ENCODE peak calls at places on chromosomes 16 and 17, in seven cellular contexts. S is Peyer's patch, B is GM12865, G is astrocyte of the spinal cord, C is cardiac muscle cell, Z is AG04449, O is lung. L is an unnamed sample.

GRCh38 chr16:67441289-67441753 is 10.4 kb downstream of the HSD11B2 start:
- DNase-seq in G (no peak), Z (no peak), O (peak), C (no peak), S (no peak), B (no peak), L (no peak)

GRCh38 chr17:76544123-76544915 is 4.5 kb downstream of the PRCD start:
- DNase-seq in S (no peak), O (no peak), C (no peak), G (no peak), Z (no peak), B (no peak), L (no peak)

GRCh38 chr16:11896776-11897175 is 19.0 kb downstream of the GSPT1 start:
- DNase-seq in Z (peak), C (peak), B (no peak), O (no peak), S (no peak), G (peak), L (peak)

GRCh38 chr17:18015603-18016002 is 23.4 kb downstream of the ATPAF2 start:
- DNase-seq in S (no peak), G (no peak), O (no peak), B (no peak), C (no peak), Z (no peak), L (no peak)

GRCh38 chr16:2767140-2767731 is 9.8 kb downstream of the ELOB start:
- DNase-seq in S (no peak), O (no peak), C (no peak), B (no peak), G (no peak), Z (no peak), L (peak)

GRCh38 chr17:34613064-34614019 is 34.0 kb downstream of the TMEM132E start:
- DNase-seq in G (no peak), O (no peak), B (no peak), S (no peak), C (peak), Z (no peak), L (no peak)

GRCh38 chr16:19179890-19180490 is 11.9 kb downstream of the SYT17 start:
- DNase-seq in O (peak), B (peak), G (peak), S (peak), Z (no peak), C (peak), L (peak)

GRCh38 chr16:68072038-68072695 is 13.0 kb upstream of the NFATC3 start:
- DNase-seq in O (no peak), B (no peak), S (no peak), C (no peak), Z (peak), G (peak), L (peak)

GRCh38 chr16:66996324-66996982 is 8.1 kb downstream of the CES4A start:
- DNase-seq in O (peak), G (peak), B (no peak), C (peak), Z (peak), S (no peak), L (peak)

GRCh38 chr16:75550211-75550662 is 5.8 kb downstream of the TMEM231 start:
- DNase-seq in Z (no peak), G (peak), O (peak), S (no peak), B (peak), C (peak), L (peak)

GRCh38 chr16:4361033-4361943 is 10.2 kb upstream of the PAM16 start:
- DNase-seq in O (no peak), S (no peak), G (no peak), Z (no peak), C (no peak), B (no peak), L (no peak)

GRCh38 chr17:78667091-78667490 is 89.9 kb upstream of the DNAH17 start:
- DNase-seq in S (no peak), B (no peak), G (no peak), C (no peak), Z (no peak), O (no peak), L (no peak)

GRCh38 chr16:28321700-28322411 is 29.5 kb downstream of the SBK1 start:
- DNase-seq in G (peak), B (peak), O (no peak), S (peak), C (peak), Z (no peak), L (peak)

GRCh38 chr16:1181715-1182671 is 29.1 kb downstream of the CACNA1H start:
- DNase-seq in C (peak), Z (peak), S (peak), G (peak), B (no peak), O (peak), L (peak)

GRCh38 chr17:7260601-7261376 is 1.5 kb downstream of the CLDN7 start:
- DNase-seq in Z (no peak), O (peak), S (peak), B (peak), G (no peak), C (no peak), L (no peak)

GRCh38 chr17:55249861-55250260 is 14.9 kb upstream of the HLF start:
- DNase-seq in B (no peak), S (no peak), Z (no peak), C (no peak), G (no peak), O (no peak), L (no peak)

GRCh38 chr16:29820730-29821662 is 734 bp downstream of the MVP start:
- DNase-seq in O (peak), S (peak), C (no peak), Z (no peak), B (peak), G (no peak), L (no peak)

GRCh38 chr17:13283606-13284005 is 265.8 kb upstream of the ELAC2 start:
- DNase-seq in S (no peak), G (no peak), Z (no peak), C (no peak), B (no peak), O (no peak), L (no peak)

GRCh38 chr17:49822829-49823228 is 25.0 kb downstream of the TAC4 start:
- DNase-seq in Z (no peak), G (no peak), O (no peak), C (peak), S (no peak), B (no peak), L (peak)

GRCh38 chr17:28747801-28748750 is 4.3 kb downstream of the TRAF4 start:
- DNase-seq in S (no peak), G (no peak), B (no peak), C (no peak), O (no peak), Z (no peak), L (no peak)
- H3K4me3 ChIP-seq in S (peak), G (no peak), B (no peak), C (no peak), O (no peak), Z (no peak), L (no peak)

DNA sequence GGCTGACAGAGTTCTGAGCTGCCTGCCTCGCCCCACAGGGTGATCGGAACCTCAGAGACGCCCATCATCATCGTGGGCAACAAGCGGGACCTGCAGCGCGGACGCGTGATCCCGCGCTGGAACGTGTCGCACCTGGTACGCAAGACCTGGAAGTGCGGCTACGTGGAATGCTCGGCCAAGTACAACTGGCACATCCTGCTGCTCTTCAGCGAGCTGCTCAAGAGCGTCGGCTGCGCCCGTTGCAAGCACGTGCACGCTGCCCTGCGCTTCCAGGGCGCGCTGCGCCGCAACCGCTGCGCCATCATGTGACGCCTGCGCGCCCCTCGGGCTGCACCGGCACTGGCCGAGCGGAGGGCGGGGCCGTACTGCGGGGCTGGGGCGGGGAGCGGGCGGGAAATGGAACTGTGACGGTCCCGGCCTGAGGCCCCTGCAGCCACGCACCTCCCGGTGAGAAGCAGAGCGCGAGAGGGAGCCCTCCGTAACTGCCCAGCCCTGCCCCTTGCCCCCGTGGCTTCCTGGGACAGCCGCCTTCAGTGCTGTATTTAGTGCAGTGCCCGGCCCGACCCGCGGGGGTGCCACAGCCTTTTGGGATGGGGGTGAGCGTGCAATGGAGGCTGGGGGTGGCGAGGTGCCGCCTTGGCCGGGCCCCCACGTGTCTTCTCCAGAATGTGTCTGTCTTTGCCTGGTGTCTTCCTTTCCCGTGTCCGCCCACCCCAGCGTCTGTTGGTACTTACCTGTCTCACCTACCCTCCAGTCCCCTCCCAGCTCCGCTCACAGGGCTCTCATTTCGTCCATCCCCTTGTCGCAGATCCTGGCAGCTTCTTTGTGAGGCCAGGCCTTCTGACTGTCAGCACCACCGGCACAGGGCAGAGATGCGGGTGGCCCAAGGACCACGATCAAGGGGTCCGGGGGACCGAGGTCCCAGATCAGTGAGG is 9.8 kb downstream of the RASL10B start:
- DNase-seq in B (no peak), Z (no peak), S (no peak), O (no peak), G (no peak), C (peak), L (no peak)
- TF ChIP-seq CTCF in B (no peak), Z (no peak), S (no peak), O (no peak), G (no peak), C (no peak), L (no peak)

GRCh38 chr17:47652570-47652969 is 2.9 kb downstream of the KPNB1 start:
- DNase-seq in C (peak), S (no peak), G (no peak), Z (no peak), B (no peak), O (no peak), L (peak)

GRCh38 chr17:47649153-47649971 is at the start of gene KPNB1:
- DNase-seq in C (peak), G (peak), O (peak), S (peak), Z (peak), B (peak), L (peak)

GRCh38 chr17:47649972-47650524 is 329 bp downstream of the KPNB1 start:
- DNase-seq in O (no peak), Z (no peak), G (peak), B (peak), C (no peak), S (peak), L (no peak)

GRCh38 chr17:47651704-47652103 is 2.0 kb downstream of the KPNB1 start:
- DNase-seq in G (no peak), C (no peak), O (no peak), S (no peak), B (no peak), Z (no peak), L (no peak)

GRCh38 chr17:47650525-47651522 is 1.1 kb downstream of the KPNB1 start:
- DNase-seq in G (peak), S (peak), B (peak), C (peak), Z (peak), O (peak), L (peak)
- H3K4me3 ChIP-seq in G (peak), S (peak), B (peak), C (peak), Z (peak), O (peak), L (peak)

GRCh38 chr16:54930034-54930938 is at the start of gene IRX5:
- DNase-seq in S (peak), Z (peak), O (peak), B (peak), G (peak), C (peak), L (peak)
- TF ChIP-seq CTCF in S (no peak), Z (peak), O (no peak), B (no peak), G (no peak), C (peak), L (no peak)

GRCh38 chr17:75345514-75346167 is 56.4 kb upstream of the SLC25A19 start:
- DNase-seq in S (peak), C (no peak), Z (no peak), G (no peak), B (peak), O (no peak), L (no peak)
- H3K4me3 ChIP-seq in S (no peak), C (no peak), Z (no peak), G (no peak), B (peak), O (no peak), L (no peak)

GRCh38 chr17:4919511-4920047 is 12.5 kb upstream of the GP1BA start:
- DNase-seq in C (no peak), O (no peak), G (no peak), B (no peak), Z (no peak), S (no peak), L (no peak)

GRCh38 chr17:4920351-4921048 is 11.6 kb upstream of the GP1BA start:
- DNase-seq in O (no peak), C (peak), G (no peak), S (no peak), B (no peak), Z (no peak), L (peak)

DNA sequence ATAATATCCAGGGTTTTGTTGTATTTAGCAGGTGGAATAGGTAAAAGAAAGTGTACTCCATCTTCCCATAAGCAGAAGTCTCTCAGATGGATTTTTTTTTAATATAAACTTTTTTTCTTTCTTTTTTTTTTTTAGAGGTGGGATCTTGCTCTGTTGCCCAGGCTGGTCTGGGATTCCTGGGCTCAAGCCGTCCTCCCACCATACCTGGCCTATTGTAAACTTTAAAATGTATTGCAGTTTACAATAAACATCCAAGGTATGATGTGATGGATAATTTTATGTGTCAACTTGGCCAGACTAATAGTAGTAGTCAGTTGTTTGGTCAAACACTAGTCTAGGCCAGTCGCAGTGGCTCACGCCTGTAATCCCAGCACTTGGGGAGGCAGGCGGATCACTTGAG is 10.8 kb upstream of the GP1BA start:
- DNase-seq in C (no peak), Z (no peak), S (no peak), O (no peak), G (no peak), B (no peak), L (no peak)
- TF ChIP-seq CTCF in C (no peak), Z (no peak), S (no peak), O (no peak), G (no peak), B (no peak), L (no peak)

GRCh38 chr17:44374306-44375195 is 10.9 kb upstream of the FAM171A2 start:
- DNase-seq in C (no peak), Z (no peak), S (no peak), G (no peak), O (no peak), B (no peak), L (no peak)
- H3K4me3 ChIP-seq in C (no peak), Z (no peak), S (no peak), G (no peak), O (no peak), B (no peak), L (no peak)